ENCODE peak calls at places on chromosomes 3 and 15, in eight cellular contexts. N is ecto neural progenitor cell, O is NAMALWA, S is RPMI7951, R is LoVo, W is SHP77, I is neuronal stem cell, D is dermis blood vessel endothelial cell. X is an unnamed sample.

GRCh38 chr3:173796865-173797264 is 399.3 kb downstream of the NLGN1 start:
- DNase-seq in D (no peak), S (no peak), W (no peak), I (no peak), O (no peak), R (no peak), N (no peak), X (no peak)

GRCh38 chr3:140677764-140678163 is at the start of gene TRIM42:
- DNase-seq in O (peak; percentile 30), I (no peak), N (no peak), W (no peak), S (no peak), R (no peak), D (no peak), X (no peak)

GRCh38 chr15:69885182-69886041 is 212.3 kb downstream of the TLE3 start:
- DNase-seq in W (no peak), O (no peak), N (peak; percentile 66), I (peak; percentile 44), S (no peak), R (no peak), D (no peak), X (no peak)

GRCh38 chr15:74621936-74622335 is 6.3 kb downstream of the CLK3 start:
- DNase-seq in W (no peak), O (no peak), D (no peak), R (no peak), I (no peak), S (no peak), N (peak; percentile 71), X (no peak)

GRCh38 chr3:53023072-53023823 is 22.6 kb downstream of the SFMBT1 start:
- DNase-seq in O (no peak), R (no peak), D (peak; percentile 46), N (no peak), I (no peak), S (peak; percentile 28), W (no peak), X (no peak)

GRCh38 chr3:170848294-170848917 is 21.6 kb downstream of the RPL22L1 start:
- DNase-seq in S (peak; percentile 30), W (no peak), O (peak; percentile 46), R (no peak), D (peak; percentile 55), I (no peak), N (no peak), X (peak; percentile 11)

GRCh38 chr3:124168271-124168670 is 176.3 kb upstream of the ROPN1 start:
- DNase-seq in R (no peak), O (no peak), N (no peak), I (no peak), S (no peak), W (no peak), D (peak; percentile 9), X (no peak)

GRCh38 chr3:30858894-30859389 is 35.5 kb downstream of the GADL1 start:
- DNase-seq in I (no peak), S (no peak), N (no peak), O (no peak), D (no peak), R (no peak), W (no peak), X (no peak)

GRCh38 chr3:129657261-129658046 is 51.0 kb upstream of the PLXND1 start:
- DNase-seq in N (no peak), R (no peak), I (no peak), S (peak; percentile 25), W (no peak), D (peak; percentile 37), O (no peak), X (no peak)

GRCh38 chr3:27623085-27623753 is 98.9 kb downstream of the EOMES start:
- DNase-seq in S (peak; percentile 76), N (no peak), W (peak; percentile 32), O (no peak), R (no peak), I (no peak), D (peak; percentile 75), X (no peak)

GRCh38 chr15:36363335-36363734 is 216.1 kb upstream of the CDIN1 start:
- DNase-seq in D (no peak), R (no peak), O (no peak), I (no peak), W (no peak), S (peak; percentile 65), N (no peak), X (no peak)

GRCh38 chr3:8985411-8985831 is 22.1 kb upstream of the RAD18 start:
- DNase-seq in S (no peak), R (no peak), O (no peak), D (no peak), I (no peak), N (no peak), W (no peak), X (no peak)

GRCh38 chr3:194139085-194139976 is 3.4 kb downstream of the HES1 start:
- DNase-seq in W (no peak), S (peak; percentile 95), I (peak; percentile 62), D (peak; percentile 84), N (peak; percentile 74), O (peak; percentile 45), R (no peak), X (no peak)

GRCh38 chr3:187181454-187182170 is 15.7 kb upstream of the RTP1 start:
- DNase-seq in D (no peak), O (no peak), R (no peak), W (no peak), I (no peak), N (no peak), S (no peak), X (no peak)

GRCh38 chr15:58495836-58496501 is 64.2 kb downstream of the LIPC start:
- DNase-seq in S (no peak), D (no peak), I (no peak), R (no peak), N (no peak), W (no peak), O (no peak), X (no peak)

GRCh38 chr3:97821413-97821809 is 400 bp upstream of the CRYBG3 start:
- DNase-seq in S (no peak), R (no peak), N (no peak), D (no peak), O (no peak), I (no peak), W (peak; percentile 70), X (no peak)

GRCh38 chr3:143644370-143645089 is 203.7 kb downstream of the SLC9A9 start:
- DNase-seq in N (peak; percentile 66), W (peak; percentile 67), D (peak; percentile 91), I (peak; percentile 37), S (peak; percentile 71), O (peak; percentile 69), R (peak; percentile 50), X (peak; percentile 74)

GRCh38 chr15:101409621-101410020 is 79.9 kb downstream of the PCSK6 start:
- DNase-seq in R (no peak), D (no peak), S (no peak), I (no peak), W (no peak), O (no peak), N (no peak), X (no peak)

GRCh38 chr3:142976621-142977398 is 13.3 kb upstream of the PAQR9 start:
- DNase-seq in N (no peak), I (no peak), W (peak; percentile 76), R (peak; percentile 37), D (peak; percentile 92), O (no peak), S (peak; percentile 98), X (no peak)

GRCh38 chr3:7545334-7545733 is 684.4 kb downstream of the GRM7 start:
- DNase-seq in I (no peak), W (no peak), N (no peak), R (no peak), O (no peak), S (no peak), D (peak; percentile 42), X (no peak)

X was measured in DMS153.